ENCODE peak calls at places on chromosomes 6 and 20, in ten cellular contexts. M is stimulated activated CD4-positive, alpha-beta T cell treated with anti-CD3 and anti-CD28 coated beads, Interleukin-4, amount 100 ng/mL, for 48 hours; O is cardiac muscle cell; B is amniotic stem cell; H is effector CD4-positive, alpha-beta T cell; S is adrenal gland; D is lower leg skin; Z is ureter; U is AG09319; C is AG04450. L is an unnamed sample.

GRCh38 chr6:144899161-144899560 is 614.0 kb downstream of the UTRN start:
- DNase-seq in M (no peak), O (peak), B (peak), H (no peak), S (no peak), D (no peak), Z (no peak), U (peak), C (peak), L (no peak)

GRCh38 chr6:72784581-72784980 is 162.7 kb downstream of the KCNQ5 start:
- DNase-seq in M (no peak), O (peak), B (peak), H (no peak), S (no peak), D (no peak), Z (no peak), U (no peak), C (no peak), L (no peak)

GRCh38 chr20:9068896-9069663 is at the start of gene PLCB4:
- DNase-seq in M (no peak), O (peak), B (no peak), H (no peak), S (no peak), D (no peak), Z (peak), U (no peak), C (no peak), L (peak)

GRCh38 chr20:6468751-6469150 is 298.7 kb upstream of the BMP2 start:
- DNase-seq in M (no peak), O (no peak), B (no peak), H (no peak), S (no peak), D (no peak), Z (no peak), U (no peak), C (no peak), L (peak)

GRCh38 chr6:1917628-1918371 is 308.1 kb downstream of the FOXC1 start:
- DNase-seq in M (peak), O (peak), B (peak), H (no peak), S (no peak), D (no peak), Z (peak), U (no peak), C (peak), L (no peak)

GRCh38 chr6:160293844-160294243 is 35.2 kb upstream of the SLC22A2 start:
- DNase-seq in M (no peak), O (peak), B (no peak), H (no peak), S (no peak), D (no peak), Z (no peak), U (no peak), C (no peak), L (no peak)

GRCh38 chr6:169092375-169092774 is 161.3 kb downstream of the THBS2 start:
- DNase-seq in M (no peak), O (peak), B (no peak), H (no peak), S (no peak), D (no peak), Z (no peak), U (no peak), C (no peak), L (no peak)

GRCh38 chr6:139257821-139258398 is 33.9 kb downstream of the TXLNB start:
- DNase-seq in M (no peak), O (no peak), B (no peak), H (no peak), S (no peak), D (no peak), Z (no peak), U (no peak), C (no peak), L (no peak)

GRCh38 chr6:169859978-169860703 is 108.7 kb downstream of the ERMARD start:
- DNase-seq in M (no peak), O (no peak), B (no peak), H (no peak), S (no peak), D (peak), Z (peak), U (no peak), C (no peak), L (no peak)

GRCh38 chr20:41261790-41262717 is 55.5 kb downstream of the ZHX3 start:
- DNase-seq in M (no peak), O (no peak), B (no peak), H (no peak), S (no peak), D (no peak), Z (no peak), U (no peak), C (no peak), L (no peak)

GRCh38 chr6:139028242-139028657 is 295 bp upstream of the ABRACL start:
- DNase-seq in M (peak), O (no peak), B (no peak), H (no peak), S (peak), D (no peak), Z (no peak), U (no peak), C (no peak), L (no peak)

GRCh38 chr6:42363906-42364859 is 87.5 kb downstream of the TRERF1 start:
- DNase-seq in M (no peak), O (no peak), B (no peak), H (no peak), S (peak), D (no peak), Z (no peak), U (no peak), C (no peak), L (no peak)

GRCh38 chr20:50029697-50030428 is 47.1 kb downstream of the SNAI1 start:
- DNase-seq in M (no peak), O (peak), B (peak), H (no peak), S (peak), D (no peak), Z (no peak), U (peak), C (peak), L (no peak)

GRCh38 chr20:259991-260390 is 2.5 kb downstream of the DEFB132 start:
- DNase-seq in M (no peak), O (no peak), B (no peak), H (no peak), S (no peak), D (no peak), Z (no peak), U (no peak), C (no peak), L (no peak)

GRCh38 chr6:142804490-142804889 is 140.5 kb downstream of the HIVEP2 start:
- DNase-seq in M (no peak), O (no peak), B (no peak), H (no peak), S (no peak), D (no peak), Z (no peak), U (no peak), C (no peak), L (no peak)

GRCh38 chr6:39342692-39343460 is 20.4 kb upstream of the KCNK16 start:
- DNase-seq in M (no peak), O (no peak), B (no peak), H (no peak), S (no peak), D (no peak), Z (no peak), U (no peak), C (no peak), L (no peak)

GRCh38 chr6:109019911-109020310 is 74.7 kb downstream of the SESN1 start:
- DNase-seq in M (no peak), O (no peak), B (no peak), H (no peak), S (no peak), D (no peak), Z (no peak), U (no peak), C (no peak), L (no peak)

GRCh38 chr20:62688855-62689460 is 19.7 kb upstream of the NTSR1 start:
- DNase-seq in M (no peak), O (no peak), B (no peak), H (no peak), S (no peak), D (no peak), Z (no peak), U (no peak), C (no peak), L (no peak)

GRCh38 chr20:45467861-45468260 is 1.7 kb upstream of the WFDC2 start:
- DNase-seq in M (no peak), O (no peak), B (no peak), H (no peak), S (no peak), D (no peak), Z (no peak), U (no peak), C (no peak), L (no peak)

GRCh38 chr6:163892814-163893561 is 478.5 kb downstream of the QKI start:
- DNase-seq in M (no peak), O (no peak), B (no peak), H (no peak), S (no peak), D (no peak), Z (no peak), U (no peak), C (no peak), L (no peak)

GRCh38 chr20:17961600-17961965 is 7.0 kb downstream of the SNX5 start:
- DNase-seq in M (no peak), O (no peak), B (no peak), H (no peak), S (no peak), D (no peak), Z (no peak), U (no peak), C (no peak), L (no peak)

GRCh38 chr20:50673146-50673830 is 18.1 kb downstream of the RIPOR3 start:
- DNase-seq in M (no peak), O (peak), B (no peak), H (no peak), S (peak), D (no peak), Z (no peak), U (no peak), C (no peak), L (no peak)

GRCh38 chr20:16528078-16528477 is 45.2 kb downstream of the KIF16B start:
- DNase-seq in M (no peak), O (peak), B (no peak), H (no peak), S (peak), D (peak), Z (peak), U (peak), C (peak), L (no peak)

GRCh38 chr6:3471711-3472110 is 14.9 kb upstream of the SLC22A23 start:
- DNase-seq in M (no peak), O (peak), B (no peak), H (no peak), S (no peak), D (no peak), Z (no peak), U (no peak), C (no peak), L (no peak)

GRCh38 chr20:24106155-24106800 is 117.7 kb upstream of the GGTLC1 start:
- DNase-seq in M (no peak), O (no peak), B (no peak), H (no peak), S (no peak), D (no peak), Z (no peak), U (no peak), C (no peak), L (no peak)

GRCh38 chr6:151900897-151901485 is 93.5 kb downstream of the ESR1 start:
- DNase-seq in M (no peak), O (no peak), B (no peak), H (no peak), S (no peak), D (no peak), Z (peak), U (no peak), C (no peak), L (no peak)

GRCh38 chr6:75210885-75211739 is 5.3 kb upstream of the COL12A1 start:
- DNase-seq in M (no peak), O (peak), B (peak), H (peak), S (no peak), D (peak), Z (peak), U (no peak), C (peak), L (peak)

GRCh38 chr20:25643735-25644134 is 19.9 kb upstream of the NANP start:
- DNase-seq in M (no peak), O (no peak), B (no peak), H (no peak), S (no peak), D (no peak), Z (no peak), U (no peak), C (no peak), L (no peak)